ENCODE peak calls at places on chromosomes 1 and 21, in eight cellular contexts. One of them, this sample, is unnamed.
A peak's percentile ranks its signal among the peaks of the same experiment; 100 is the strongest.

GRCh38 chr21:37711294-37711844 is 204.9 kb downstream of the KCNJ6 start:
- DNase-seq in dorsolateral prefrontal cortex: no peak
- DNase-seq in fibroblast of the aortic adventitia: no peak
- DNase-seq in CD8-positive, alpha-beta T cell: no peak
- DNase-seq in upper lobe of right lung: no peak
- DNase-seq in PC-9: no peak
- DNase-seq in H7: no peak
- DNase-seq in GM23248: no peak
- DNase-seq in this sample: no peak

GRCh38 chr1:211487672-211488208 is 4.2 kb downstream of the RD3 start:
- DNase-seq in GM23248: no peak
- DNase-seq in upper lobe of right lung: no peak
- DNase-seq in fibroblast of the aortic adventitia: no peak
- DNase-seq in PC-9: no peak
- DNase-seq in CD8-positive, alpha-beta T cell: no peak
- DNase-seq in dorsolateral prefrontal cortex: no peak
- DNase-seq in H7: no peak
- DNase-seq in this sample: no peak

GRCh38 chr1:57832616-57833015 is 408.8 kb upstream of the DAB1 start:
- DNase-seq in PC-9: no peak
- DNase-seq in fibroblast of the aortic adventitia: no peak
- DNase-seq in upper lobe of right lung: no peak
- DNase-seq in H7: peak; percentile 55
- DNase-seq in GM23248: no peak
- DNase-seq in dorsolateral prefrontal cortex: no peak
- DNase-seq in CD8-positive, alpha-beta T cell: no peak
- DNase-seq in this sample: no peak

GRCh38 chr1:69121708-69122107 is 446.0 kb upstream of the LRRC7 start:
- DNase-seq in GM23248: peak; percentile 25
- DNase-seq in dorsolateral prefrontal cortex: no peak
- DNase-seq in H7: no peak
- DNase-seq in PC-9: peak; percentile 33
- DNase-seq in CD8-positive, alpha-beta T cell: no peak
- DNase-seq in fibroblast of the aortic adventitia: peak; percentile 79
- DNase-seq in upper lobe of right lung: no peak
- DNase-seq in this sample: peak; percentile 74

GRCh38 chr1:186304982-186305949 is 69.8 kb downstream of the TPR start:
- DNase-seq in GM23248: peak; percentile 59
- DNase-seq in fibroblast of the aortic adventitia: peak; percentile 11
- DNase-seq in dorsolateral prefrontal cortex: no peak
- DNase-seq in H7: peak; percentile 46
- DNase-seq in CD8-positive, alpha-beta T cell: no peak
- DNase-seq in PC-9: no peak
- DNase-seq in upper lobe of right lung: no peak
- DNase-seq in this sample: peak; percentile 23

GRCh38 chr1:182555493-182555892 is 33.6 kb downstream of the RNASEL start:
- DNase-seq in upper lobe of right lung: no peak
- DNase-seq in PC-9: no peak
- DNase-seq in dorsolateral prefrontal cortex: no peak
- DNase-seq in H7: no peak
- DNase-seq in GM23248: no peak
- DNase-seq in CD8-positive, alpha-beta T cell: no peak
- DNase-seq in fibroblast of the aortic adventitia: no peak
- DNase-seq in this sample: no peak

GRCh38 chr1:46284597-46285564 is 18.5 kb downstream of the LRRC41 start:
- DNase-seq in fibroblast of the aortic adventitia: no peak
- DNase-seq in dorsolateral prefrontal cortex: no peak
- DNase-seq in PC-9: peak; percentile 34
- DNase-seq in H7: no peak
- DNase-seq in GM23248: peak; percentile 53
- DNase-seq in upper lobe of right lung: no peak
- DNase-seq in CD8-positive, alpha-beta T cell: no peak
- DNase-seq in this sample: peak; percentile 68

GRCh38 chr1:74586253-74586897 is 74.0 kb upstream of the LRRC53 start:
- DNase-seq in PC-9: no peak
- DNase-seq in fibroblast of the aortic adventitia: peak; percentile 2
- DNase-seq in dorsolateral prefrontal cortex: no peak
- DNase-seq in H7: no peak
- DNase-seq in upper lobe of right lung: no peak
- DNase-seq in CD8-positive, alpha-beta T cell: no peak
- DNase-seq in GM23248: peak; percentile 2
- DNase-seq in this sample: no peak

GRCh38 chr1:200893411-200893901 is 1.2 kb upstream of the INAVA start:
- DNase-seq in dorsolateral prefrontal cortex: no peak
- DNase-seq in fibroblast of the aortic adventitia: no peak
- DNase-seq in PC-9: peak; percentile 75
- DNase-seq in GM23248: no peak
- DNase-seq in upper lobe of right lung: no peak
- DNase-seq in CD8-positive, alpha-beta T cell: no peak
- DNase-seq in H7: no peak
- DNase-seq in this sample: no peak

GRCh38 chr1:113101588-113101987 is 28.6 kb downstream of the LRIG2 start:
- DNase-seq in dorsolateral prefrontal cortex: no peak
- DNase-seq in PC-9: no peak
- DNase-seq in upper lobe of right lung: no peak
- DNase-seq in GM23248: peak; percentile 69
- DNase-seq in CD8-positive, alpha-beta T cell: no peak
- DNase-seq in H7: no peak
- DNase-seq in fibroblast of the aortic adventitia: peak; percentile 29
- DNase-seq in this sample: no peak

GRCh38 chr21:43808367-43808766 is 19.0 kb downstream of the RRP1 start:
- DNase-seq in upper lobe of right lung: no peak
- DNase-seq in CD8-positive, alpha-beta T cell: no peak
- DNase-seq in H7: no peak
- DNase-seq in fibroblast of the aortic adventitia: no peak
- DNase-seq in PC-9: no peak
- DNase-seq in GM23248: no peak
- DNase-seq in dorsolateral prefrontal cortex: no peak
- DNase-seq in this sample: no peak

GRCh38 chr1:204920967-204921366 is 50.3 kb downstream of the NFASC start:
- DNase-seq in PC-9: no peak
- DNase-seq in GM23248: no peak
- DNase-seq in dorsolateral prefrontal cortex: no peak
- DNase-seq in upper lobe of right lung: no peak
- DNase-seq in H7: no peak
- DNase-seq in fibroblast of the aortic adventitia: no peak
- DNase-seq in CD8-positive, alpha-beta T cell: no peak
- DNase-seq in this sample: no peak

GRCh38 chr1:157484573-157484972 is 67.7 kb downstream of the FCRL5 start:
- DNase-seq in upper lobe of right lung: no peak
- DNase-seq in PC-9: no peak
- DNase-seq in fibroblast of the aortic adventitia: no peak
- DNase-seq in GM23248: no peak
- DNase-seq in H7: no peak
- DNase-seq in CD8-positive, alpha-beta T cell: no peak
- DNase-seq in dorsolateral prefrontal cortex: no peak
- DNase-seq in this sample: no peak

GRCh38 chr1:201648911-201649775 is 110.2 kb downstream of the NAV1 start:
- DNase-seq in upper lobe of right lung: no peak
- DNase-seq in GM23248: peak; percentile 59
- DNase-seq in PC-9: peak; percentile 26
- DNase-seq in dorsolateral prefrontal cortex: no peak
- DNase-seq in CD8-positive, alpha-beta T cell: no peak
- DNase-seq in H7: peak; percentile 91
- DNase-seq in fibroblast of the aortic adventitia: no peak
- DNase-seq in this sample: peak; percentile 40

DNA sequence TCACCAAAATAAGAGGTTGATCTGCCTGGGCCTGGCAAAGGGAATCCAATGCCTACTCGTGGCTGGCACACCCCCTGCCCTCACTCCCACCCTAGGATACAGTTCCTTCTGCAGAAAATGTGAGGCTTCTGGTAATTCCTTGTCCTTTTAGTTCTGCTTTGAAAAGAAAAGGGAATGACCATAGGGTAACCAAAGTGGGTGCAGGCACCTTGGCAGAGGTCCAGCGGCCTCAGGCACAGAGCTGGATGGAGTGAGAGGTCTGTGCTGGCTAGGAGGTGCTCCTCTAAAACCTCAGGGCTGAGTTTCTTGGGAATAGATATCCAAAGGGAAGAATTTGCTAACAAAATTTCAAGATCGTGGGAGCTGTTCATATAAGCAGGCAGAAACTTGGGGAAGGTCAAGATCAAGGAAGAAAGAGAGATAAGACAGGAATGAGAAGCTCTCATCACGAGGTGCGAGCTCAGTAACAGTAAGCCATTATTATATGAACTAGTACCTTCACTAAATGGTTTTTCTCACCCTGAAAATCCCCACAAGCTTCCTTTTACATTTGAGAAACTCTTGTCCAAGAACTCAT is 293.1 kb upstream of the LYPLAL1 start:
- DNase-seq in PC-9: no peak
- DNase-seq in H7: no peak
- DNase-seq in upper lobe of right lung: no peak
- DNase-seq in GM23248: no peak
- DNase-seq in dorsolateral prefrontal cortex: no peak
- DNase-seq in CD8-positive, alpha-beta T cell: no peak
- DNase-seq in fibroblast of the aortic adventitia: no peak
- DNase-seq in this sample: peak; percentile 68
- H3K4me3 ChIP-seq in PC-9: no peak overlapping the region
- H3K4me3 ChIP-seq in H7: no peak overlapping the region
- H3K4me3 ChIP-seq in upper lobe of right lung: no peak overlapping the region
- H3K4me3 ChIP-seq in GM23248: no peak overlapping the region
- H3K4me3 ChIP-seq in dorsolateral prefrontal cortex: no peak overlapping the region
- H3K4me3 ChIP-seq in CD8-positive, alpha-beta T cell: no peak overlapping the region
- H3K4me3 ChIP-seq in fibroblast of the aortic adventitia: no peak overlapping the region
- H3K4me3 ChIP-seq in this sample: no peak overlapping the region

GRCh38 chr21:41366522-41367151 is 4.8 kb downstream of the MX2 start:
- DNase-seq in fibroblast of the aortic adventitia: peak; percentile 21
- DNase-seq in CD8-positive, alpha-beta T cell: peak; percentile 11
- DNase-seq in GM23248: peak; percentile 50
- DNase-seq in H7: no peak
- DNase-seq in upper lobe of right lung: peak; percentile 77
- DNase-seq in dorsolateral prefrontal cortex: no peak
- DNase-seq in PC-9: peak; percentile 94
- DNase-seq in this sample: no peak

GRCh38 chr21:41367598-41368360 is 6.0 kb downstream of the MX2 start:
- DNase-seq in GM23248: no peak
- DNase-seq in PC-9: no peak
- DNase-seq in CD8-positive, alpha-beta T cell: no peak
- DNase-seq in upper lobe of right lung: no peak
- DNase-seq in H7: no peak
- DNase-seq in dorsolateral prefrontal cortex: no peak
- DNase-seq in fibroblast of the aortic adventitia: no peak
- DNase-seq in this sample: peak; percentile 29

GRCh38 chr21:41369105-41369914 is 7.5 kb downstream of the MX2 start:
- DNase-seq in CD8-positive, alpha-beta T cell: peak; percentile 34
- DNase-seq in fibroblast of the aortic adventitia: no peak
- DNase-seq in GM23248: peak; percentile 19
- DNase-seq in PC-9: no peak
- DNase-seq in upper lobe of right lung: peak; percentile 63
- DNase-seq in dorsolateral prefrontal cortex: no peak
- DNase-seq in H7: peak; percentile 92
- DNase-seq in this sample: peak; percentile 58

GRCh38 chr21:41369915-41370839 is 8.3 kb downstream of the MX2 start:
- DNase-seq in PC-9: no peak
- DNase-seq in H7: no peak
- DNase-seq in CD8-positive, alpha-beta T cell: peak; percentile 56
- DNase-seq in dorsolateral prefrontal cortex: no peak
- DNase-seq in fibroblast of the aortic adventitia: no peak
- DNase-seq in upper lobe of right lung: peak; percentile 66
- DNase-seq in GM23248: no peak
- DNase-seq in this sample: no peak

GRCh38 chr21:41368361-41369104 is 6.7 kb downstream of the MX2 start:
- DNase-seq in fibroblast of the aortic adventitia: no peak
- DNase-seq in H7: no peak
- DNase-seq in PC-9: no peak
- DNase-seq in CD8-positive, alpha-beta T cell: no peak
- DNase-seq in GM23248: no peak
- DNase-seq in upper lobe of right lung: no peak
- DNase-seq in dorsolateral prefrontal cortex: no peak
- DNase-seq in this sample: no peak
- H3K4me3 ChIP-seq in fibroblast of the aortic adventitia: no peak overlapping the region
- H3K4me3 ChIP-seq in H7: no peak overlapping the region
- H3K4me3 ChIP-seq in PC-9: no peak overlapping the region
- H3K4me3 ChIP-seq in CD8-positive, alpha-beta T cell: peak overlapping the region; percentile 66
- H3K4me3 ChIP-seq in GM23248: no peak overlapping the region
- H3K4me3 ChIP-seq in upper lobe of right lung: no peak overlapping the region
- H3K4me3 ChIP-seq in dorsolateral prefrontal cortex: no peak overlapping the region
- H3K4me3 ChIP-seq in this sample: no peak overlapping the region

DNA sequence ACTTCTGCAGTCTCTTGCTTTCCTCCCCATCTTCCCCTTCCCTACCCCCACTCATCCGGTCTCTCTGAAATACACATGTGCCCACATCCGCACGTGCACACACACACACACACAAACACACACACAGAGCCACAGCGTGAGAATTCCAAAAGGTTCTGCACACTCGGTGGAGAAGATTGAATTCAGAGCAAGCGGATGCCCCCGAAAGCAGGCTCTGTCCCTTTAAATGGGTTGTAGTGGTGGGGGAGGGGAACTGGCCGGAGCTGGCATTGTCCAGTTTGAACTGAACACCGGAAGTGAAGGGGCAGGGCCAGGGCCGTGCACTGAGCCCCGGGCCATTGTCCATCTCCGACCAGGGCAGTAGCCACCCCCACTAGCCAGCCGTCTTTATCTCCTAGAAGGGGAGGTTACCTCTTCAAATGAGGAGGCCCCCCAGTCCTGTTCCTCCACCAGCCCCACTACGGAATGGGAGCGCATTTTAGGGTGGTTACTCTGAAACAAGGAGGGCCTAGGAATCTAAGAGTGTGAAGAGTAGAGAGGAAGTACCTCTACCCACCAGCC is 1.3 kb upstream of the LIN28A start:
- DNase-seq in PC-9: no peak
- DNase-seq in H7: peak; percentile 57
- DNase-seq in dorsolateral prefrontal cortex: no peak
- DNase-seq in GM23248: no peak
- DNase-seq in fibroblast of the aortic adventitia: no peak
- DNase-seq in CD8-positive, alpha-beta T cell: no peak
- DNase-seq in upper lobe of right lung: peak; percentile 51
- DNase-seq in this sample: peak; percentile 85
- H3K4me3 ChIP-seq in PC-9: no peak overlapping the region
- H3K4me3 ChIP-seq in H7: peak overlapping the region; percentile 44
- H3K4me3 ChIP-seq in dorsolateral prefrontal cortex: no peak overlapping the region
- H3K4me3 ChIP-seq in GM23248: no peak overlapping the region
- H3K4me3 ChIP-seq in fibroblast of the aortic adventitia: no peak overlapping the region
- H3K4me3 ChIP-seq in CD8-positive, alpha-beta T cell: peak overlapping the region; percentile 30
- H3K4me3 ChIP-seq in upper lobe of right lung: no peak overlapping the region
- H3K4me3 ChIP-seq in this sample: peak overlapping the region; percentile 38

GRCh38 chr1:44406761-44407429 is 1.8 kb downstream of the RNF220 start:
- DNase-seq in upper lobe of right lung: no peak
- DNase-seq in H7: peak; percentile 79
- DNase-seq in dorsolateral prefrontal cortex: no peak
- DNase-seq in GM23248: peak; percentile 31
- DNase-seq in PC-9: no peak
- DNase-seq in CD8-positive, alpha-beta T cell: peak; percentile 13
- DNase-seq in fibroblast of the aortic adventitia: no peak
- DNase-seq in this sample: no peak

GRCh38 chr1:44405804-44406743 is 1.0 kb downstream of the RNF220 start:
- DNase-seq in dorsolateral prefrontal cortex: peak; percentile 43
- DNase-seq in PC-9: no peak
- DNase-seq in CD8-positive, alpha-beta T cell: peak; percentile 34
- DNase-seq in upper lobe of right lung: no peak
- DNase-seq in fibroblast of the aortic adventitia: no peak
- DNase-seq in GM23248: peak; percentile 30
- DNase-seq in H7: peak; percentile 80
- DNase-seq in this sample: peak; percentile 44

GRCh38 chr1:44408181-44409018 is 3.3 kb downstream of the RNF220 start:
- DNase-seq in PC-9: no peak
- DNase-seq in fibroblast of the aortic adventitia: no peak
- DNase-seq in CD8-positive, alpha-beta T cell: peak; percentile 17
- DNase-seq in dorsolateral prefrontal cortex: no peak
- DNase-seq in upper lobe of right lung: no peak
- DNase-seq in H7: peak; percentile 81
- DNase-seq in GM23248: no peak
- DNase-seq in this sample: peak; percentile 54

GRCh38 chr1:44407430-44408180 is 2.5 kb downstream of the RNF220 start:
- DNase-seq in GM23248: no peak
- DNase-seq in H7: peak; percentile 81
- DNase-seq in CD8-positive, alpha-beta T cell: no peak
- DNase-seq in upper lobe of right lung: no peak
- DNase-seq in PC-9: no peak
- DNase-seq in dorsolateral prefrontal cortex: no peak
- DNase-seq in fibroblast of the aortic adventitia: no peak
- DNase-seq in this sample: peak; percentile 34

GRCh38 chr1:44405041-44405803 is at the start of gene RNF220:
- DNase-seq in upper lobe of right lung: peak; percentile 76
- DNase-seq in fibroblast of the aortic adventitia: peak; percentile 71
- DNase-seq in GM23248: peak; percentile 65
- DNase-seq in PC-9: peak; percentile 46
- DNase-seq in CD8-positive, alpha-beta T cell: peak; percentile 41
- DNase-seq in dorsolateral prefrontal cortex: peak; percentile 92
- DNase-seq in H7: peak; percentile 80
- DNase-seq in this sample: peak; percentile 76
- H3K4me3 ChIP-seq in upper lobe of right lung: peak within 1 kb of the TSS; percentile 50
- H3K4me3 ChIP-seq in fibroblast of the aortic adventitia: peak within 1 kb of the TSS; percentile 59
- H3K4me3 ChIP-seq in GM23248: peak within 1 kb of the TSS; percentile 65
- H3K4me3 ChIP-seq in PC-9: peak within 1 kb of the TSS; percentile 68
- H3K4me3 ChIP-seq in CD8-positive, alpha-beta T cell: peak within 1 kb of the TSS; percentile 62
- H3K4me3 ChIP-seq in dorsolateral prefrontal cortex: peak within 1 kb of the TSS; percentile 65
- H3K4me3 ChIP-seq in H7: peak within 1 kb of the TSS; percentile 57
- H3K4me3 ChIP-seq in this sample: peak within 1 kb of the TSS; percentile 42